ENCODE peak calls at places on chromosome 17, in five cellular contexts. One of them, this sample, is unnamed.

GRCh38 chr17:40032322-40033320 is 17.4 kb downstream of the CSF3 start:
- DNase-seq in PC-3: no peak
- DNase-seq in neural progenitor cell: no peak
- DNase-seq in ovary: no peak
- DNase-seq in SK-N-SH: no peak
- DNase-seq in this sample: no peak

GRCh38 chr17:28343491-28343932 is 8.0 kb downstream of the TNFAIP1 start:
- DNase-seq in neural progenitor cell: no peak
- DNase-seq in ovary: no peak
- DNase-seq in SK-N-SH: no peak
- DNase-seq in PC-3: no peak
- DNase-seq in this sample: no peak

GRCh38 chr17:65455972-65456343 is 105.5 kb downstream of the AXIN2 start:
- DNase-seq in neural progenitor cell: peak; percentile 67
- DNase-seq in ovary: no peak
- DNase-seq in SK-N-SH: peak; percentile 58
- DNase-seq in PC-3: peak; percentile 43
- DNase-seq in this sample: no peak

GRCh38 chr17:66426397-66427033 is 124.1 kb downstream of the PRKCA start:
- DNase-seq in PC-3: peak; percentile 66
- DNase-seq in neural progenitor cell: no peak
- DNase-seq in SK-N-SH: no peak
- DNase-seq in ovary: no peak
- DNase-seq in this sample: no peak

GRCh38 chr17:39069114-39069756 is 82.2 kb downstream of the PLXDC1 start:
- DNase-seq in SK-N-SH: peak; percentile 69
- DNase-seq in neural progenitor cell: peak; percentile 74
- DNase-seq in PC-3: peak; percentile 40
- DNase-seq in ovary: no peak
- DNase-seq in this sample: peak; percentile 47

GRCh38 chr17:6936370-6937028 is 59.4 kb upstream of the ALOX12 start:
- DNase-seq in SK-N-SH: peak; percentile 33
- DNase-seq in PC-3: no peak
- DNase-seq in neural progenitor cell: no peak
- DNase-seq in ovary: no peak
- DNase-seq in this sample: peak; percentile 13

GRCh38 chr17:75645501-75645888 is 12.3 kb downstream of the SMIM5 start:
- DNase-seq in neural progenitor cell: no peak
- DNase-seq in SK-N-SH: peak; percentile 22
- DNase-seq in ovary: no peak
- DNase-seq in PC-3: peak; percentile 99
- DNase-seq in this sample: no peak

GRCh38 chr17:3968017-3968416 is 3.8 kb upstream of the ATP2A3 start:
- DNase-seq in SK-N-SH: no peak
- DNase-seq in neural progenitor cell: no peak
- DNase-seq in PC-3: no peak
- DNase-seq in ovary: no peak
- DNase-seq in this sample: no peak

GRCh38 chr17:59941131-59941530 is 23.4 kb downstream of the RNFT1 start:
- DNase-seq in neural progenitor cell: no peak
- DNase-seq in SK-N-SH: no peak
- DNase-seq in PC-3: no peak
- DNase-seq in ovary: no peak
- DNase-seq in this sample: no peak

GRCh38 chr17:75535119-75535537 is 9.6 kb downstream of the LLGL2 start:
- DNase-seq in PC-3: no peak
- DNase-seq in neural progenitor cell: peak; percentile 31
- DNase-seq in SK-N-SH: no peak
- DNase-seq in ovary: no peak
- DNase-seq in this sample: no peak

GRCh38 chr17:49975531-49975930 is 6.5 kb downstream of the DLX4 start:
- DNase-seq in PC-3: no peak
- DNase-seq in neural progenitor cell: no peak
- DNase-seq in SK-N-SH: no peak
- DNase-seq in ovary: no peak
- DNase-seq in this sample: no peak

GRCh38 chr17:41492771-41493170 is 3.1 kb upstream of the KRT36 start:
- DNase-seq in PC-3: no peak
- DNase-seq in SK-N-SH: peak; percentile 50
- DNase-seq in ovary: peak; percentile 46
- DNase-seq in neural progenitor cell: no peak
- DNase-seq in this sample: peak; percentile 70

GRCh38 chr17:68821860-68822693 is 133.1 kb downstream of the ABCA8 start:
- DNase-seq in PC-3: peak; percentile 97
- DNase-seq in neural progenitor cell: no peak
- DNase-seq in ovary: no peak
- DNase-seq in SK-N-SH: peak; percentile 10
- DNase-seq in this sample: no peak

DNA sequence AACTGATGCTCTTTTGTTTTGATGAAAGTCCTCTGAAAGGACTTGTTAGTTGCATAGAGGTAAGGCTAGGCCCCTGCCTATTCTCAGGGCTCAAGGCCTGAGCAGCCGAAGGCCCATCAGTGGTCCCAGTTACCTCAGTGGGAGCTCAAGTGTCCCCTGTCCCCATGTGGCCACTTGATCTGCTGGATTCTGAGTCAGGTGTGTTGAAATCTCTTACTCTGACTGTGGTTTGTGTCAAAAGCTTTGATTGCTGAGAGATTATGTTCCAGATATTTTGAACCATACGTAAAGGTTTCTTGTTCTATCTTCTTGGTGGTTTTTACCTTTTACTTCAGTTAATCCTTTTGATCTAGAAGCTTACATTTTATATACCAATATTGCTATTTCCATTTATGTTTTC is 191.7 kb downstream of the LGALS9B start:
- DNase-seq in neural progenitor cell: no peak
- DNase-seq in SK-N-SH: no peak
- DNase-seq in PC-3: no peak
- DNase-seq in ovary: no peak
- DNase-seq in this sample: no peak
- H3K36me3 ChIP-seq in neural progenitor cell: no peaks in the 10 kb centered on the region
- H3K36me3 ChIP-seq in SK-N-SH: no peaks in the 10 kb centered on the region
- H3K36me3 ChIP-seq in PC-3: peaks cover 4% of the 10 kb centered on the region
- H3K36me3 ChIP-seq in ovary: no peaks in the 10 kb centered on the region
- H3K36me3 ChIP-seq in this sample: no peaks in the 10 kb centered on the region

DNA sequence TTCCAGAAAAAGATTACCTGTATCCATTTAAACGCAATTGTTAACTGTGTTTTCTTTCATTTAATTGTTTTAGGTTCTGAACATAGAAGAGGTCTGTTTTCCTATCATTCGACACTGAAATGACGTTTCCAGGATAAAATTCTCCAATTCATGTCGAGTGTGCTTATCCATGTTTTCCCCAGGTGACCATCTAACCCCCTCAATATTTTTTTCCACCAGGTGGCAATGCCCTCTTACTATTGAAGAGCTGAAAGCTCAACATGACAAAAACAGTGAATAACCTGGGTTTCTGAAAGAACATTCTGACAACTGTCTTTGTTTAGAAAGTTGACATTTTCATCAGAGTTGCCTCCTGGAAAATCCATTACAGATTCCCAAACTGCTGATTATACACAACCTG is 948.7 kb downstream of the KCNJ2 start:
- DNase-seq in ovary: no peak
- DNase-seq in PC-3: peak; percentile 89
- DNase-seq in neural progenitor cell: peak; percentile 47
- DNase-seq in SK-N-SH: peak; percentile 32
- DNase-seq in this sample: peak; percentile 37
- TF ChIP-seq CTCF in ovary: no peak
- TF ChIP-seq CTCF in PC-3: peak; percentile 96
- TF ChIP-seq CTCF in neural progenitor cell: peak; percentile 55
- TF ChIP-seq CTCF in SK-N-SH: peak; percentile 67
- TF ChIP-seq CTCF in this sample: peak; percentile 75

GRCh38 chr17:5379351-5380107 is 39.9 kb downstream of the NUP88 start:
- DNase-seq in neural progenitor cell: no peak
- DNase-seq in SK-N-SH: no peak
- DNase-seq in ovary: no peak
- DNase-seq in PC-3: no peak
- DNase-seq in this sample: no peak
- H3K36me3 ChIP-seq in neural progenitor cell: peaks cover 19% of the 10 kb centered on the region
- H3K36me3 ChIP-seq in SK-N-SH: peaks cover 64% of the 10 kb centered on the region
- H3K36me3 ChIP-seq in ovary: no peaks in the 10 kb centered on the region
- H3K36me3 ChIP-seq in PC-3: peaks cover 42% of the 10 kb centered on the region
- H3K36me3 ChIP-seq in this sample: peaks cover 27% of the 10 kb centered on the region

DNA sequence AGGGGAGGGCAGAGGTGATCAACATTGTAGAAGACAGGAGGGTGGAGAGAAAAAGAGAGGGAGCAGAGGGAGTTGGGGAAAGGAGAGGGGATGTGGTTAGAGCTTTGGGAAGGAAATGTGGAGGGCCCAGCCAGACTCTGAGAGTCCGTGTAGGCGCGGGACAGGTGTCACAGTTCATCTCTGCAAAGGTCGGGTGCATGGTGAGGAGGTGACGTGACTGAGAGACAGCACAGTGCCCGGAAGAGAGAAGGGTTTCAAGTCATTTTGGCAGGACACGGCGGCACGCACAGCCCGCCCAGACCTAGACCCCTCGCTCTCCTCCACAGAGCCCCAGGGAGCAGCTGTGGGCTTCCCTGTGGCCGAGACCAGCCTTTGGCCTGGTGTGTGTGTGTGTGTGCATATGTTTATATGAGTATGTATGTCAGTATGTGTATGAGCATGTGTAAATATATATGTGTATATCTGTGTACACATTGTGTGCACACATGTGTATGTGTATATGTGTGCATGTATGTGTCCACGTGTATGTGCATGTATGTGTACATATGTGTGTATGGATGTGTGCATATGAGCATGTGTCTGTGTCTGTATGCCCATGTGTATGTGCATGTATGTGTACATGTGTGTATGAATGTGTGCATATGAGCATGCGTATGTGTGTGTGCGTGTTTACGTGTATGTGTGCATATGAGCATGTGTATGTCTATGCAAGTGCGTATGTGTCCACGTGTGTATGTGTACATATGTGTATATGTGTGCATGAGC is 104.6 kb downstream of the SEC14L1 start:
- DNase-seq in SK-N-SH: no peak
- DNase-seq in ovary: no peak
- DNase-seq in neural progenitor cell: no peak
- DNase-seq in PC-3: no peak
- DNase-seq in this sample: no peak
- TF ChIP-seq CTCF in SK-N-SH: no peak
- TF ChIP-seq CTCF in ovary: no peak
- TF ChIP-seq CTCF in neural progenitor cell: no peak
- TF ChIP-seq CTCF in PC-3: no peak
- TF ChIP-seq CTCF in this sample: no peak

GRCh38 chr17:27318633-27319032 is 24.7 kb downstream of the WSB1 start:
- DNase-seq in PC-3: no peak
- DNase-seq in neural progenitor cell: no peak
- DNase-seq in ovary: no peak
- DNase-seq in SK-N-SH: no peak
- DNase-seq in this sample: no peak
- H3K36me3 ChIP-seq in PC-3: peaks cover 19% of the 10 kb centered on the region
- H3K36me3 ChIP-seq in neural progenitor cell: peaks cover 16% of the 10 kb centered on the region
- H3K36me3 ChIP-seq in ovary: no peaks in the 10 kb centered on the region
- H3K36me3 ChIP-seq in SK-N-SH: peaks cover 27% of the 10 kb centered on the region
- H3K36me3 ChIP-seq in this sample: peaks cover 5% of the 10 kb centered on the region

GRCh38 chr17:42547698-42548069 is 5.0 kb upstream of the HSD17B1 start:
- DNase-seq in SK-N-SH: no peak
- DNase-seq in PC-3: no peak
- DNase-seq in neural progenitor cell: no peak
- DNase-seq in ovary: no peak
- DNase-seq in this sample: no peak

GRCh38 chr17:42548993-42549755 is 3.5 kb upstream of the HSD17B1 start:
- DNase-seq in SK-N-SH: no peak
- DNase-seq in neural progenitor cell: no peak
- DNase-seq in PC-3: no peak
- DNase-seq in ovary: no peak
- DNase-seq in this sample: no peak

GRCh38 chr17:42544874-42545283 is 7.8 kb upstream of the HSD17B1 start:
- DNase-seq in SK-N-SH: no peak
- DNase-seq in ovary: no peak
- DNase-seq in neural progenitor cell: no peak
- DNase-seq in PC-3: no peak
- DNase-seq in this sample: no peak

GRCh38 chr17:42547001-42547461 is 5.7 kb upstream of the HSD17B1 start:
- DNase-seq in SK-N-SH: no peak
- DNase-seq in ovary: no peak
- DNase-seq in neural progenitor cell: no peak
- DNase-seq in PC-3: no peak
- DNase-seq in this sample: no peak

DNA sequence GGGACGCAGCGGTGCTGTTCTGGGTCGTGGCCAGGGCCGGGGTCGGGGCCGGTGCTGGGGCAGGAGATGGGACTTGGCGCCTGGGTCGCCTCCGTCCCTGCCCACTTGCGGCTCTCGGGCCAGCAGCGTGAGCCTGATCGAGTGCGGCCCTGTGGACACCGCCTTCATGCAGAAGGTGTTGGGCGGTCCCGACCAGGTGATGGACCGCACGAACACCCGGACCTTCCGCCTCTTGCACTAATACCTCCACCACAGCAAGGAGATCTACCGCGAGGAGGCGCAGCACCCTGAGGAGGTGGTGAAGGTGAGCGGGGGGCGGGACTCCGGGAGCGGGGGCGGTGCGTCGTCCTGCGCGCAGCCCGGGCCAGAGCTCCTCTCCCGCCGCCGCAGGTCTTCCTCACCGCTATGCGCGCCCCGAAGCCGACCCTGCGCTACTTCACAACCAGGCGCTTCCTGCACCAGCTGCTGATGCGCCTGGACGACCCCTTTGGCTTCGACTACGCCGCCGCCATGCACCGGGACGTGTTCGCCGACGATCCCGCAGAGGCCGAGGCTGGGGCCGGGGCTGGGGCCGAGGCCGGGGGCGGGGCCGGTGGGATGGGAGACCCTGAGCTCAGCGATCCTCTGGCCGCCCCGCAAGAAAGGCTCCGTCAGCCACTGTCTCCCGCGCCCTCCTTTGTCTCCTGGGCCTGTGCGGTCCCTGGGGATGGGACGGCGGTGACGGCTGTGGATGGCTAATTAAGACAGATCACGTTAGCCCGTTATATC is 4.5 kb upstream of the HSD17B1 start:
- DNase-seq in SK-N-SH: peak; percentile 22
- DNase-seq in neural progenitor cell: peak; percentile 90
- DNase-seq in ovary: peak; percentile 77
- DNase-seq in PC-3: peak; percentile 81
- DNase-seq in this sample: peak; percentile 77
- TF ChIP-seq CTCF in SK-N-SH: no peak
- TF ChIP-seq CTCF in neural progenitor cell: peak; percentile 59
- TF ChIP-seq CTCF in ovary: peak; percentile 14
- TF ChIP-seq CTCF in PC-3: peak; percentile 62
- TF ChIP-seq CTCF in this sample: peak; percentile 55

DNA sequence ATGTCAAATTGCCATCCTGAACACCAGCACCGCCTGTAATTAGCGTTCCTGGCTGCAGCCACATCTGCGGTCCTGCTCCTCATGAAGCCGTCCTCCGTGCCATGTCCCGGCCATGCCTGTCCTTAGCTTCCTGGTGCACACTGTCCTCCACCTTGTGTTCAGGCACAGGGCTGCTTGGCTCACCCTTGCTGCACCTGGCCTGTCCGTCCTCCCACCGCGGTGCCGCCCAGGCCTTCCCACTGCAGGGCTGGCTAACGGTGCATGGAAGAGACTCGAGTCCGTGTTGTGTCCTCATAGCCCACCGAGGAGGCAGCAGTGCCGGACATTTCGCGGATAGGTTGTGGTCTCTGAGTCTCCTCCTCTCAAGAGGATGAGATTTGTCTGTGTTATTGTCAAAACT is 20.4 kb downstream of the DUSP14 start:
- DNase-seq in ovary: no peak
- DNase-seq in neural progenitor cell: no peak
- DNase-seq in PC-3: no peak
- DNase-seq in SK-N-SH: no peak
- DNase-seq in this sample: no peak
- H3K36me3 ChIP-seq in ovary: no peaks in the 10 kb centered on the region
- H3K36me3 ChIP-seq in neural progenitor cell: no peaks in the 10 kb centered on the region
- H3K36me3 ChIP-seq in PC-3: no peaks in the 10 kb centered on the region
- H3K36me3 ChIP-seq in SK-N-SH: peaks cover 37% of the 10 kb centered on the region
- H3K36me3 ChIP-seq in this sample: peaks cover 8% of the 10 kb centered on the region

GRCh38 chr17:48954300-48954755 is 9.7 kb upstream of the SNF8 start:
- DNase-seq in ovary: no peak
- DNase-seq in PC-3: peak; percentile 81
- DNase-seq in neural progenitor cell: peak; percentile 75
- DNase-seq in SK-N-SH: no peak
- DNase-seq in this sample: peak; percentile 59
- TF ChIP-seq CTCF in ovary: no peak
- TF ChIP-seq CTCF in PC-3: peak; percentile 92
- TF ChIP-seq CTCF in neural progenitor cell: peak; percentile 74
- TF ChIP-seq CTCF in SK-N-SH: peak; percentile 76
- TF ChIP-seq CTCF in this sample: peak; percentile 68